ENCODE peak calls at places on chromosomes 2 and 18, in seven cellular contexts. H is ovary; G is Peyer's patch; W is mammary epithelial cell; B is adipocyte; S is CD8-positive, alpha-beta memory T cell; M is CD4-positive, alpha-beta memory T cell. X is an unnamed sample. For H3K27me3 and H3K36me3, the result is how much of the 10 kb centered on the place peaks cover.

GRCh38 chr2:132416080-132416911 is at the start of gene GPR39:
- DNase-seq in H (peak), M (no peak), B (peak), W (peak), S (no peak), G (peak), X (peak)

GRCh38 chr2:160294339-160294803 is 94.3 kb upstream of the ITGB6 start:
- DNase-seq in G (peak), B (peak), M (no peak), W (peak), S (no peak), H (peak), X (no peak)

GRCh38 chr18:22872894-22873537 is 60.1 kb upstream of the RBBP8 start:
- DNase-seq in H (no peak), W (no peak), S (no peak), G (no peak), M (no peak), B (peak), X (no peak)

GRCh38 chr2:157746234-157746950 is 117.7 kb upstream of the ACVR1C start:
- DNase-seq in W (no peak), M (no peak), S (no peak), B (peak), G (no peak), H (no peak), X (no peak)

GRCh38 chr2:6496376-6496775 is 369.3 kb downstream of the CMPK2 start:
- DNase-seq in S (no peak), B (no peak), M (no peak), H (no peak), W (no peak), G (no peak), X (no peak)

GRCh38 chr2:216490061-216490460 is 8.6 kb upstream of the RPL37A start:
- DNase-seq in B (peak), G (no peak), S (no peak), M (no peak), W (peak), H (no peak), X (no peak)

GRCh38 chr2:40093036-40093673 is 314.1 kb upstream of the THUMPD2 start:
- DNase-seq in H (no peak), B (peak), G (no peak), S (no peak), M (no peak), W (no peak), X (no peak)

GRCh38 chr2:12718662-12719399 is 2.1 kb downstream of the TRIB2 start:
- DNase-seq in S (no peak), W (peak), H (peak), B (peak), G (no peak), M (no peak), X (peak)

DNA sequence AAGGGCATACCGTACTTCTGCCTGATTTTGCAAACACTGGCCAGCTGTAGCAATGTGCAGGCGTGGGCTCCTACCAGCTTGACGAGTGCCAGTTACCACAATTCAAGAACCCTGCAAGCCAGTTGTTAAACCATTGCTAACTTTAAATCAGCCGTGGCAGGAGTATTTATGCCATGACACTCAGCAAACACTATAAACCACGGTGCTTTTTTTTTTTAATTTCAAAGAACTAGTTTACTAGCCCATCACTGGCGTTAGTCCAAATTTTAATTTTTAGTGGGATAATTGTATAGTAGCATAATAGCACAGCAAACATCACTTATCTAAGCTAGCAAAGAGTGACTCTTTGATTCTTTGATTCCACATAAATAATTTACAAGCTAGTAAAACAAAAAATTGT is 111.1 kb downstream of the COL4A4 start:
- DNase-seq in W (no peak), S (no peak), M (no peak), G (no peak), B (no peak), H (no peak), X (no peak)
- H3K27me3 ChIP-seq in W (under half), S (under half), M (under half), G (under half), B (under half), H (under half), X (under half)

DNA sequence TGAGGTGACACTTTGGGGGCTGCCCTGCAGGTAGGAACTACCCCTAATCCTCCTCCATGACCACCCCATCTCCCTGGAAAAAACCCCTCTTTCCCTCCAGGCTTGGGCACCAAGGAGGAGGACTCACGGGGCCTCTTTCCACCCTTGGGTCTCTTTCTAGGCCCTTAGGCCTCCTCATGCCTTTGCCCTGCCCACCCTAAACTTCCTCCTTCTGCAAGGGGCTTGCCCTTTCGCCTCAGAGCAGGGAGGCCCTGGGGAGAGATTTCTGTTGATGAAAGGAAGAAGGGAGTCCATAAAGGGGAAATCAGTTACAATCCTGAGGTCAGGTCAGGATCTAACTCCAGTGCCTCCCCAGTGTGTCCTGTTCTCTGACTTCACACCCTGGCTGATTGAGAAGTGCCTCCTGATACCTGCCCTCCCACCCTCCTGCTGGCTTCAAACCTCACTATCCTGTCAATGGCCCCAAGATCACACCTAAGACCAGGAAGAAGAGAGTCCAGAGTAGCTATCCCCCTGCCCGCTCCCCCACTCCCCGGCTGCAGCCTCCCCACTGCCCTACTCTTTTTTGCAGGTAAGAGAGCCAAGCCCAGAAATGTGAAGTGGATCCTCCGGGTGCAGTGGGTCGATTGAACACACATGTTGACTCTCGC is 16.7 kb upstream of the TNS1 start:
- DNase-seq in M (no peak), S (no peak), W (no peak), G (no peak), B (no peak), H (no peak), X (peak)
- H3K4me3 ChIP-seq in M (no peak), S (no peak), W (no peak), G (no peak), B (no peak), H (no peak), X (no peak)

GRCh38 chr2:86038291-86039081 is 67.2 kb downstream of the POLR1A start:
- DNase-seq in W (no peak), B (no peak), S (peak), H (no peak), M (peak), G (peak), X (no peak)

GRCh38 chr2:86036790-86037138 is 68.9 kb downstream of the POLR1A start:
- DNase-seq in B (no peak), M (no peak), S (no peak), W (no peak), G (no peak), H (no peak), X (no peak)

GRCh38 chr2:86037141-86037794 is 68.4 kb downstream of the POLR1A start:
- DNase-seq in S (peak), H (peak), W (peak), M (no peak), B (peak), G (peak), X (no peak)

GRCh38 chr2:86039178-86039962 is 66.3 kb downstream of the POLR1A start:
- DNase-seq in H (peak), W (no peak), M (no peak), S (no peak), G (peak), B (no peak), X (no peak)

GRCh38 chr2:86037795-86038192 is 67.9 kb downstream of the POLR1A start:
- DNase-seq in W (no peak), H (no peak), G (no peak), M (no peak), S (peak), B (no peak), X (no peak)
- H3K36me3 ChIP-seq in W (under half), H (under half), G (under half), M (under half), S (under half), B (half or more), X (under half)

GRCh38 chr2:236239276-236240065 is 24.7 kb downstream of the ASB18 start:
- DNase-seq in G (no peak), B (no peak), M (no peak), H (no peak), W (no peak), S (no peak), X (peak)

GRCh38 chr2:236236559-236237450 is 27.4 kb downstream of the ASB18 start:
- DNase-seq in B (peak), W (no peak), H (no peak), G (no peak), M (no peak), S (no peak), X (peak)

GRCh38 chr2:236240228-236240990 is 23.8 kb downstream of the ASB18 start:
- DNase-seq in S (no peak), B (peak), W (no peak), H (no peak), G (no peak), M (no peak), X (peak)

GRCh38 chr2:236237468-236238190 is 26.6 kb downstream of the ASB18 start:
- DNase-seq in H (no peak), M (no peak), W (no peak), B (no peak), S (no peak), G (no peak), X (peak)

GRCh38 chr2:236238756-236239155 is 25.4 kb downstream of the ASB18 start:
- DNase-seq in B (no peak), H (no peak), M (no peak), G (no peak), S (no peak), W (no peak), X (peak)
- H3K27me3 ChIP-seq in B (half or more), H (under half), M (under half), G (under half), S (under half), W (under half), X (under half)

DNA sequence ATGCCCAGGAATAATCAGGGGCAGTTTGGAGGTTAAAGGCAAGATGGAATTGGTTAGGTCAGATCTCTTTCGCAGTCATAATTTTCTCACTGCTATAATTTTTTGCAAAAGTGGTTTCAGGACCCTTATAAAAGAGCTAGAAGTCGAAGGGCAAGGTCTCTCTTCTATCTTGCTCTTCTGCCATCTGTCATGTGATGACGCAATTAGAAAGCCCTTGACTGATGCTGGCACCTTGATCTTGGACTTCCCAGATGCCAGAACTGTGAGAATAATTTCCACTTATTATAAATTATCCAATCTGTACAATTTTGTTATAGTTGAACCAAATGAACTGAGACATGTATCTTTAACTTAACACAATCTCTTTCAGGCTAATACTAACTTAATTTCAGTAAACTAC is 6.3 kb upstream of the RALBP1 start:
- DNase-seq in S (no peak), H (no peak), G (no peak), W (no peak), B (no peak), M (no peak), X (no peak)
- H3K4me3 ChIP-seq in S (no peak), H (no peak), G (no peak), W (no peak), B (no peak), M (no peak), X (no peak)

DNA sequence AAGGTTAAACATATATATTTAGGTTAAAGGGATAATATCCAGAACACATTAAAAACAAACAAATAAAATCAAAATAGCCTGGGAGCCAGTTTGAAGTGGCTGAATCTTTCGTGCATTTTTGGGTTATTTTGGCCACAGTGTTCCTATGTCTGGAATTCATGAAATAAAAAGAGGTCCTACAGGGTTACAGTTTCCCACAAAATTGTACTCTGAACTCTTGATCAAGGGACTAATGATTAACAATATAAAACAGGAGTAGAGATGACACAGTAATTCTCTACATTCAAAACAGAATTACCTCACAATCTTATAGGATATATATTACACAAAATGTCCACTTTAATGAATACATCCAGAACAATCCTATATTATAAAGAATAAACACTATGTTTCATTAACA is 24.9 kb downstream of the VPS4B start:
- DNase-seq in S (no peak), G (no peak), M (no peak), B (no peak), H (no peak), W (no peak), X (no peak)
- H3K36me3 ChIP-seq in S (under half), G (under half), M (under half), B (half or more), H (under half), W (half or more), X (under half)

DNA sequence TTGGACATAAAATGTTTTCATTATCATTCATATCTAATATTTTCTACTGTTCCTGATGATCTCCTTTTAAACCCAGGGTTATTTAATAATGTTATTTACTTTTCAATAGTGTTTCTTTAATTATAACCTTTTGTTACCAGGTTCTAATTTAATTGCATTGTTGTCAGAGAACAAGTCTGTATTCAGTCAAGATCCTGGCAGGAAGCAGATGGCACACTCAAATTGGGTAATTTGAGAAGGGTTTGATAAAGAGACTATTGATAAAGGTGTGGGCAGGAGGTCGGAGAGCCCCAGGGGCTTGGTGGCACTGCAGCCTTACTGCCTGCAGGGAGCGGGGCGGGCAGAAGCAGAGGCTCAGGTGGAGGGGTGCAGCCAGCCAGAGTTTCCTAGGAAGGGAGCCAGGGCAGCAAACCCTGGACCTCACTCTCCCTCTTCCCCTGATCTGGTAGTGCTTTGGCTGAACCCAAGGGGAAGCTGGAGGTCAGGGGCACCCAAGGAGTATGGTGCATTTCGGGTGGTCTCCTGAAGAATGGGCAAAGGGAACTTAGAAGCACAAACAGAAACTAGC is 2.3 kb upstream of the KIF1A start:
- DNase-seq in H (no peak), B (no peak), M (no peak), S (no peak), G (no peak), W (no peak), X (peak)
- H3K27me3 ChIP-seq in H (under half), B (half or more), M (half or more), S (under half), G (under half), W (under half), X (half or more)

DNA sequence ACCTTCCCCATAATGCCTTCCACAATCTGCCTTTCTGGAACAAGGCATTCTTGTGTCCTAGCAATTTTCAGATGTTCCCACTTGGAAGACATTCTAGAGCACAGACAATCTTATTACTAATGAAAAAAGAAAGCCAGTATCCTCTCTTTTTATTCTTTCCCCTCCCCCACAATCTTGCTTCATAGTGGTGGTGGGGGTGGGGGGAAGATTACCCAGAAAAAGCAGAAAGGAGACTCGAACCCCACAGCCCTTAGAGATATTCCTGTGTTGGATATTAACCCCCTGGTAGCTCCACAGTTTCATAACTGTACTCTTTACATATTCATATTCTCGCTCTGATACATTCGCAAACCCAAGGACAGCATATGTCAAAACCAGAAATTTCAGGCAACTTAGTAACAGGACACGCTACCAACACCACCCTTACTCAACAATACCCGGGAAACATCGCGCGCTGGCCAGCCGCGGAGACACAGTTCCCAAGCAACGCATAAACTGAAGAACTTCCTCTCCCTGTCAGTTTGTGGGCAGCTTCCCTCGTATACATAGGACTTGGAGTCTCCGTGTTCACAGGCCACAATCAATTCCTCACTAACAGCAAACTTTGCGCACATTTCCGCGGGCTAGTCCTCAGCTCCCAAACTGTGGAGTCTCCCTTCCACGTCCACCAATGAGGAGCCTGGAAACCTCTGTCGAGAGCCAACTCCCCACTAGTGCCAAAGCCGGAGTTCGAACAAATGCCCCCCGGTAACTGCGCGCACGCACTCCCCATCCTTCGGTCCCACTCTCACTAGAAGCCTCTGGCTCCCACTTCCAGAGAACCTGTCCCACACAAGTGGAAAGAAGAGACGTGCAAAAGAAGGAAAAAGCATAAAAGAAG is 709 bp downstream of the NR4A2 start:
- DNase-seq in G (peak), S (peak), H (peak), B (peak), W (peak), M (peak), X (peak)
- H3K4me3 ChIP-seq in G (peak), S (peak), H (peak), B (peak), W (peak), M (peak), X (peak)